ENCODE peak calls at places on chromosome 7, in four cellular contexts. T is GM12865, S is A549, I is fibroblast of lung. A is an unnamed sample.
A peak's percentile ranks its signal among the peaks of the same experiment; 100 is the strongest.

GRCh38 chr7:114007391-114007790 is 88.6 kb upstream of the PPP1R3A start:
- DNase-seq in T (no peak), S (no peak), I (no peak), A (no peak)

GRCh38 chr7:35258891-35259537 is 5.1 kb upstream of the TBX20 start:
- DNase-seq in T (no peak), S (no peak), I (no peak), A (no peak)

GRCh38 chr7:138186951-138187351 is 110.7 kb downstream of the AKR1D1 start:
- DNase-seq in T (no peak), S (peak; percentile 1), I (no peak), A (no peak)

GRCh38 chr7:133836666-133837065 is 290.5 kb upstream of the LRGUK start:
- DNase-seq in T (no peak), S (no peak), I (no peak), A (no peak)

GRCh38 chr7:33805630-33806233 is 99.6 kb upstream of the BMPER start:
- DNase-seq in T (no peak), S (no peak), I (peak; percentile 53), A (no peak)

GRCh38 chr7:158094046-158094445 is 493.6 kb downstream of the PTPRN2 start:
- DNase-seq in T (no peak), S (no peak), I (no peak), A (peak; percentile 40)

GRCh38 chr7:43248961-43249807 is 136.7 kb downstream of the HECW1 start:
- DNase-seq in T (no peak), S (peak; percentile 86), I (peak; percentile 83), A (no peak)

GRCh38 chr7:83267141-83267631 is 104.5 kb upstream of the PCLO start:
- DNase-seq in T (no peak), S (peak; percentile 21), I (peak; percentile 65), A (no peak)

GRCh38 chr7:135206887-135207738 is 4.2 kb downstream of the WDR91 start:
- DNase-seq in T (peak; percentile 65), S (no peak), I (no peak), A (no peak)

GRCh38 chr7:7956531-7957221 is 11.9 kb upstream of the GLCCI1 start:
- DNase-seq in T (no peak), S (no peak), I (peak; percentile 66), A (no peak)

GRCh38 chr7:2431260-2431867 is 28.0 kb downstream of the CHST12 start:
- DNase-seq in T (no peak), S (peak; percentile 20), I (no peak), A (no peak)

GRCh38 chr7:90173127-90173844 is 19.0 kb downstream of the STEAP1 start:
- DNase-seq in T (peak; percentile 31), S (peak; percentile 35), I (peak; percentile 7), A (no peak)

GRCh38 chr7:135447783-135448182 is 62.1 kb downstream of the CNOT4 start:
- DNase-seq in T (no peak), S (no peak), I (no peak), A (no peak)

GRCh38 chr7:80781146-80781545 is 137.7 kb downstream of the SEMA3C start:
- DNase-seq in T (no peak), S (no peak), I (no peak), A (no peak)

GRCh38 chr7:130273863-130274262 is 7.2 kb downstream of the CPA2 start:
- DNase-seq in T (no peak), S (no peak), I (peak; percentile 94), A (no peak)

GRCh38 chr7:121085922-121086321 is 97.4 kb downstream of the CPED1 start:
- DNase-seq in T (no peak), S (no peak), I (peak; percentile 37), A (no peak)

GRCh38 chr7:7702826-7703225 is 15.6 kb downstream of the RPA3 start:
- DNase-seq in T (no peak), S (no peak), I (no peak), A (no peak)

GRCh38 chr7:115015619-115016018 is 93.7 kb downstream of the MDFIC start:
- DNase-seq in T (no peak), S (peak; percentile 47), I (peak; percentile 89), A (no peak)

GRCh38 chr7:12131122-12131521 is 80.0 kb upstream of the TMEM106B start:
- DNase-seq in T (no peak), S (no peak), I (no peak), A (no peak)

GRCh38 chr7:20343954-20344353 is 13.3 kb downstream of the ITGB8 start:
- DNase-seq in T (no peak), S (no peak), I (no peak), A (no peak)

GRCh38 chr7:55441668-55442305 is 76.7 kb downstream of the LANCL2 start:
- DNase-seq in T (no peak), S (no peak), I (peak; percentile 67), A (no peak)

GRCh38 chr7:116499168-116500070 is at the start of gene CAV2:
- DNase-seq in T (peak; percentile 25), S (peak; percentile 82), I (peak; percentile 54), A (peak; percentile 75)

GRCh38 chr7:158078161-158078910 is 509.3 kb downstream of the PTPRN2 start:
- DNase-seq in T (no peak), S (no peak), I (no peak), A (peak; percentile 62)

GRCh38 chr7:50331564-50332208 is 27.2 kb downstream of the IKZF1 start:
- DNase-seq in T (peak; percentile 90), S (no peak), I (no peak), A (no peak)

GRCh38 chr7:155660059-155660757 is 15.7 kb downstream of the RBM33 start:
- DNase-seq in T (peak; percentile 87), S (peak; percentile 14), I (no peak), A (no peak)

GRCh38 chr7:137681657-137682562 is 164.9 kb downstream of the DGKI start:
- DNase-seq in T (no peak), S (no peak), I (peak; percentile 88), A (no peak)

GRCh38 chr7:130923930-130924329 is 189.9 kb upstream of the KLF14 start:
- DNase-seq in T (no peak), S (no peak), I (no peak), A (no peak)

GRCh38 chr7:4606776-4607175 is 75.3 kb upstream of the FOXK1 start:
- DNase-seq in T (no peak), S (no peak), I (no peak), A (no peak)

GRCh38 chr7:69787736-69788431 is 189.6 kb downstream of the AUTS2 start:
- DNase-seq in T (no peak), S (no peak), I (no peak), A (no peak)

GRCh38 chr7:93053209-93053945 is 64.4 kb downstream of the SAMD9 start:
- DNase-seq in T (no peak), S (no peak), I (no peak), A (no peak)

GRCh38 chr7:17971392-17971791 is 31.1 kb upstream of the SNX13 start:
- DNase-seq in T (no peak), S (no peak), I (peak; percentile 50), A (no peak)

GRCh38 chr7:20596653-20597052 is 18.8 kb upstream of the ABCB5 start:
- DNase-seq in T (no peak), S (no peak), I (peak; percentile 83), A (no peak)

GRCh38 chr7:17584822-17585221 is 286.4 kb downstream of the AHR start:
- DNase-seq in T (no peak), S (no peak), I (peak; percentile 72), A (no peak)

GRCh38 chr7:35246819-35247218 is 7.1 kb downstream of the TBX20 start:
- DNase-seq in T (no peak), S (no peak), I (no peak), A (no peak)

GRCh38 chr7:2314209-2314955 is at the start of gene SNX8:
- DNase-seq in T (peak; percentile 95), S (peak; percentile 92), I (peak; percentile 83), A (peak; percentile 96)

GRCh38 chr7:32586291-32587221 is 91.3 kb downstream of the AVL9 start:
- DNase-seq in T (no peak), S (peak; percentile 89), I (peak; percentile 98), A (no peak)

GRCh38 chr7:73526892-73527821 is 5.1 kb upstream of the BAZ1B start:
- DNase-seq in T (peak; percentile 60), S (no peak), I (no peak), A (peak; percentile 10)

GRCh38 chr7:135704074-135704473 is 23.9 kb downstream of the SLC13A4 start:
- DNase-seq in T (no peak), S (peak; percentile 14), I (no peak), A (no peak)

DNA sequence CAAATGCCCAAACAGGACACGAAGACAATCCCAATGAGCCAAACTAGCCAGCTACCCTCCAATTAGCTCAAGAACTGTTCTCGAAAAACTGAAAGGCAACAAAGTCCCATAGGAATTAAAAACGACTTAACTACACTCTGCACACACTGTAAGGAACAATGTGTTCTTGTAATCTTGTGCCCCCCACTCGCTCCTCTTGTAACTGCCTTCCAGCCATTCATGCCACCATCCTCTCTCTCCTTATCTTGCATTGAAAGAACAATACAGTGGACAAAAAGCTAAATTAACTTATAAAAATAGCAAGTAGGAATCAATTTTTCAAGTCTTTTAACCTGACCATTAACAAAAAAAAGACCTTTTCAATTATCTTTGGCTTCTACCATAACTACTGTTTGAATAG is 2.9 kb downstream of the CYTH3 start:
- DNase-seq in T (no peak), S (no peak), I (no peak), A (no peak)
- TF ChIP-seq CTCF in T (no peak), S (no peak), I (no peak), A (no peak)

GRCh38 chr7:30159153-30159552 is 24.4 kb downstream of the MTURN start:
- DNase-seq in T (no peak), S (no peak), I (no peak), A (no peak)

GRCh38 chr7:30157217-30157616 is 22.4 kb downstream of the MTURN start:
- DNase-seq in T (no peak), S (no peak), I (no peak), A (no peak)

GRCh38 chr7:30160329-30160728 is 25.5 kb downstream of the MTURN start:
- DNase-seq in T (no peak), S (no peak), I (no peak), A (no peak)

GRCh38 chr7:30162133-30162532 is 27.3 kb downstream of the MTURN start:
- DNase-seq in T (no peak), S (no peak), I (no peak), A (no peak)

GRCh38 chr7:30159698-30160143 is 24.9 kb downstream of the MTURN start:
- DNase-seq in T (peak; percentile 24), S (peak; percentile 31), I (peak; percentile 23), A (no peak)
- TF ChIP-seq CTCF in T (no peak), S (no peak), I (peak; percentile 14), A (peak; percentile 44)

GRCh38 chr7:24591152-24591551 is 17.9 kb downstream of the PALS2 start:
- DNase-seq in T (peak; percentile 28), S (no peak), I (no peak), A (no peak)
- TF ChIP-seq CTCF in T (peak; percentile 12), S (no peak), I (no peak), A (peak; percentile 26)

GRCh38 chr7:787332-788240 is 44.7 kb upstream of the SUN1 start:
- DNase-seq in T (no peak), S (no peak), I (no peak), A (no peak)
- TF ChIP-seq CTCF in T (no peak), S (no peak), I (no peak), A (peak; percentile 27)

GRCh38 chr7:104267701-104268368 is 60.0 kb upstream of the ORC5 start:
- DNase-seq in T (no peak), S (peak; percentile 4), I (peak; percentile 39), A (no peak)
- TF ChIP-seq CTCF in T (peak; percentile 33), S (peak; percentile 32), I (peak; percentile 21), A (peak; percentile 84)

A was measured in chondrocyte.